ENCODE peak calls at places on chromosomes 3 and 15, in seven cellular contexts. R is mesendoderm, B is IMR-90, O is H9, S is trophoblast cell, Y is mesenchymal stem cell, A is H1. I is an unnamed sample.

GRCh38 chr3:126541628-126542339 is 16.9 kb downstream of the C3orf22 start:
- DNase-seq in R (no peak), B (no peak), O (peak), S (no peak), Y (no peak), A (peak), I (no peak)

GRCh38 chr15:33994005-33994615 is 25.8 kb downstream of the CHRM5 start:
- DNase-seq in R (peak), B (peak), O (peak), S (peak), Y (peak), A (peak), I (peak)

GRCh38 chr3:50170689-50171088 is 15.6 kb downstream of the SEMA3F start:
- DNase-seq in R (no peak), B (peak), O (no peak), S (no peak), Y (peak), A (no peak), I (no peak)

GRCh38 chr3:153172796-153173757 is 11.1 kb downstream of the RAP2B start:
- DNase-seq in R (peak), B (no peak), O (no peak), S (peak), Y (no peak), A (no peak), I (no peak)

GRCh38 chr3:142226474-142226873 is 1.1 kb upstream of the GK5 start:
- DNase-seq in R (peak), B (no peak), O (no peak), S (peak), Y (peak), A (no peak), I (no peak)

GRCh38 chr15:39713846-39714245 is 68.8 kb downstream of the FSIP1 start:
- DNase-seq in R (no peak), B (no peak), O (no peak), S (no peak), Y (no peak), A (no peak), I (no peak)

GRCh38 chr15:90400759-90401314 is 12.8 kb downstream of the IQGAP1 start:
- DNase-seq in R (peak), B (peak), O (peak), S (peak), Y (peak), A (no peak), I (peak)

GRCh38 chr3:143309622-143310190 is 190.1 kb downstream of the CHST2 start:
- DNase-seq in R (no peak), B (no peak), O (no peak), S (no peak), Y (no peak), A (no peak), I (no peak)

GRCh38 chr3:62318752-62319569 is 54.4 kb downstream of the FEZF2 start:
- DNase-seq in R (peak), B (peak), O (peak), S (peak), Y (peak), A (peak), I (peak)

GRCh38 chr3:114451561-114452018 is 157.8 kb downstream of the TIGIT start:
- DNase-seq in R (no peak), B (peak), O (no peak), S (no peak), Y (no peak), A (no peak), I (no peak)

GRCh38 chr15:99721104-99721778 is 12.0 kb downstream of the LYSMD4 start:
- DNase-seq in R (peak), B (no peak), O (no peak), S (no peak), Y (no peak), A (no peak), I (no peak)

GRCh38 chr3:53554559-53555511 is 60.4 kb downstream of the CACNA1D start:
- DNase-seq in R (no peak), B (no peak), O (no peak), S (no peak), Y (no peak), A (no peak), I (no peak)

GRCh38 chr3:153043729-153044314 is 118.2 kb upstream of the RAP2B start:
- DNase-seq in R (peak), B (peak), O (no peak), S (peak), Y (peak), A (no peak), I (no peak)

GRCh38 chr3:61733866-61734265 is 172.5 kb downstream of the PTPRG start:
- DNase-seq in R (no peak), B (no peak), O (no peak), S (no peak), Y (no peak), A (no peak), I (no peak)

GRCh38 chr3:88986834-88987233 is 120.6 kb upstream of the EPHA3 start:
- DNase-seq in R (no peak), B (peak), O (no peak), S (peak), Y (peak), A (no peak), I (no peak)

GRCh38 chr15:63729115-63729884 is 104.4 kb downstream of the HERC1 start:
- DNase-seq in R (no peak), B (peak), O (no peak), S (no peak), Y (no peak), A (no peak), I (no peak)

GRCh38 chr3:51708216-51708845 is 1.5 kb downstream of the GRM2 start:
- DNase-seq in R (no peak), B (no peak), O (peak), S (no peak), Y (no peak), A (no peak), I (no peak)

GRCh38 chr3:134663646-134664456 is 13.0 kb upstream of the KY start:
- DNase-seq in R (peak), B (peak), O (no peak), S (peak), Y (no peak), A (no peak), I (no peak)

GRCh38 chr3:24245056-24245455 is 249.6 kb downstream of the THRB start:
- DNase-seq in R (no peak), B (no peak), O (no peak), S (no peak), Y (no peak), A (no peak), I (no peak)

DNA sequence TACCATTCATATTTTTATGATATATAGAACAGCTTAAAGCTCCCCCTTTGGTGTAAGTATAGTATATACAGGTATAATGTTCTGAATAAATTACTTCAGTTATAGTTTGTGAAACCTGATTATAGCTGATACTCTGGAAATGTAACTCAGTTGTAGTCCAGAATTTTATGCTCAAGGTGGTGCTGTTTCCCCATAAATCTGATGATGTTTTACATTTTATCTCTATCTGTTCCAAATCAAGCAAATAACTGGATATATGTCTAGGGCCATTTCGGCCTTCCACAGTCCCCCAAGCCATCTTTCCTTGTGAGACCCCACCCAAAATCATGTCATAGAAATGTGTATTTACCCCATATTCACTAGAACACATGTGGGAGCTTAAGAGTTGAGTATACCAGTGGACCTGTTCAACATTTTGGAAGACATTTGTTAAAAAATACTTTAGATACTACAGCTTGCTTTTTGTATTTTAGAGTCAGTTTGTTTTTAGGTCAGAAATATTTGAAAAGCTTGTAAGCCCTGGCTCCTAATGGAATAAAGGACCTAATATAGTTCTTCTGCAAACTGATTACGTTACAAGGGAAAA is 107.1 kb downstream of the ATG7 start:
- DNase-seq in R (peak), B (peak), O (no peak), S (peak), Y (peak), A (no peak), I (peak)
- H3K4ac ChIP-seq in R (no peak), B (peak), O (no peak), S (no peak), Y (no peak), A (no peak), I (no peak)

GRCh38 chr3:30288830-30289229 is 317.6 kb upstream of the TGFBR2 start:
- DNase-seq in R (no peak), B (no peak), O (no peak), S (no peak), Y (no peak), A (no peak), I (no peak)
- H3K4ac ChIP-seq in R (no peak), B (no peak), O (no peak), S (no peak), Y (no peak), A (no peak), I (no peak)

GRCh38 chr15:73397461-73397860 is 28.7 kb upstream of the HCN4 start:
- DNase-seq in R (no peak), B (no peak), O (no peak), S (no peak), Y (no peak), A (no peak), I (no peak)

GRCh38 chr15:73399163-73399562 is 30.4 kb upstream of the HCN4 start:
- DNase-seq in R (no peak), B (no peak), O (no peak), S (no peak), Y (no peak), A (no peak), I (no peak)

DNA sequence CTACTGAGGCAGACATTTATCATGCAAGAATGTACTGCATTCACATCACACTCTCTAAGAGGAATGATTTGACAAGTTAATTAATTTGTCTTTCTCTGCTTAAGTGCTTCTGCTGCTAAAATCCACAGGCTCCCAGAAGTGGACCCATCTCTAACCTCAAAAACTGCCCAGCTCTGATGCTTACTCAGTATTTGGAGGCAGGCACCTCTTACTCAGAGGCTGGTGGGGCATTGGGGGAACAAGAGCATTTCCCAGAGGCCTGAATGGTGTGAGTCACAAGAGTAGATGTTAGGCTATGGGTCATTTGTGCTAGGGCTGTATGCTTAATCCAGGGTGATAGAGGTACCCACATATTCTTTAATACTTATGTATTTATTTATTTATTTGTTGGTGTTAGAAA is 34.4 kb upstream of the HCN4 start:
- DNase-seq in R (no peak), B (no peak), O (no peak), S (no peak), Y (peak), A (no peak), I (no peak)
- H3K4ac ChIP-seq in R (no peak), B (no peak), O (no peak), S (no peak), Y (no peak), A (no peak), I (no peak)

GRCh38 chr3:125055913-125056705 is at the start of gene HEG1:
- DNase-seq in R (peak), B (peak), O (peak), S (peak), Y (peak), A (peak), I (peak)

GRCh38 chr3:125058959-125059358 is 3.2 kb upstream of the HEG1 start:
- DNase-seq in R (peak), B (no peak), O (no peak), S (no peak), Y (no peak), A (no peak), I (no peak)

GRCh38 chr3:125057186-125057850 is 1.5 kb upstream of the HEG1 start:
- DNase-seq in R (no peak), B (peak), O (no peak), S (peak), Y (peak), A (no peak), I (no peak)

GRCh38 chr3:125059488-125060245 is 3.9 kb upstream of the HEG1 start:
- DNase-seq in R (peak), B (peak), O (no peak), S (no peak), Y (peak), A (no peak), I (no peak)

DNA sequence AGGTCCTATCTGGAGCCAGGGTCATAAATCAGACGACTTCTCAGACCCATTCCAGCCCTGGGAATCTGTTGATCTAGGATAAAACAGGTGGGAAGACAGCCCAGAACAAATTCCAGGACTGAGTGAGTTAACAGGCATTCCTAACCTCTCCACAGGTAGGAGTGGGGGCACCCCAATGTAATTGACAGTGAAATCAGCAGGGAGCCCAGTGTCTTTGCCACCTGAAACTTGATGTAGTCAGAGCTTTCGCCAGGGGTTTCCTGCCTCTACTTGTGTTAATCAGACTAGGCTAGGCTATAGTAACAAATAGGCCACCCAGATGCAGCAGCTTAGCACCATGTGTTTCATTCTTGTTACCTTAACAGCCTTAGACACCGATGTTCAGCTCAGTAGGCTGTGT is 2.7 kb upstream of the HEG1 start:
- DNase-seq in R (no peak), B (no peak), O (no peak), S (no peak), Y (no peak), A (no peak), I (no peak)
- H3K4ac ChIP-seq in R (no peak), B (peak), O (no peak), S (no peak), Y (no peak), A (no peak), I (no peak)

GRCh38 chr3:178680489-178680888 is 144.3 kb downstream of the KCNMB2 start:
- DNase-seq in R (no peak), B (no peak), O (no peak), S (no peak), Y (no peak), A (no peak), I (no peak)
- H3K4ac ChIP-seq in R (no peak), B (no peak), O (no peak), S (no peak), Y (no peak), A (no peak), I (no peak)

GRCh38 chr15:78338756-78339155 is 1.4 kb upstream of the CRABP1 start:
- DNase-seq in R (no peak), B (no peak), O (no peak), S (no peak), Y (no peak), A (no peak), I (no peak)

GRCh38 chr15:78341057-78341763 is 1.1 kb downstream of the CRABP1 start:
- DNase-seq in R (peak), B (no peak), O (peak), S (no peak), Y (no peak), A (peak), I (no peak)

GRCh38 chr15:78339559-78339958 is 594 bp upstream of the CRABP1 start:
- DNase-seq in R (no peak), B (no peak), O (no peak), S (no peak), Y (no peak), A (peak), I (no peak)

GRCh38 chr15:78343431-78343830 is 3.3 kb downstream of the CRABP1 start:
- DNase-seq in R (no peak), B (no peak), O (no peak), S (no peak), Y (no peak), A (no peak), I (no peak)

DNA sequence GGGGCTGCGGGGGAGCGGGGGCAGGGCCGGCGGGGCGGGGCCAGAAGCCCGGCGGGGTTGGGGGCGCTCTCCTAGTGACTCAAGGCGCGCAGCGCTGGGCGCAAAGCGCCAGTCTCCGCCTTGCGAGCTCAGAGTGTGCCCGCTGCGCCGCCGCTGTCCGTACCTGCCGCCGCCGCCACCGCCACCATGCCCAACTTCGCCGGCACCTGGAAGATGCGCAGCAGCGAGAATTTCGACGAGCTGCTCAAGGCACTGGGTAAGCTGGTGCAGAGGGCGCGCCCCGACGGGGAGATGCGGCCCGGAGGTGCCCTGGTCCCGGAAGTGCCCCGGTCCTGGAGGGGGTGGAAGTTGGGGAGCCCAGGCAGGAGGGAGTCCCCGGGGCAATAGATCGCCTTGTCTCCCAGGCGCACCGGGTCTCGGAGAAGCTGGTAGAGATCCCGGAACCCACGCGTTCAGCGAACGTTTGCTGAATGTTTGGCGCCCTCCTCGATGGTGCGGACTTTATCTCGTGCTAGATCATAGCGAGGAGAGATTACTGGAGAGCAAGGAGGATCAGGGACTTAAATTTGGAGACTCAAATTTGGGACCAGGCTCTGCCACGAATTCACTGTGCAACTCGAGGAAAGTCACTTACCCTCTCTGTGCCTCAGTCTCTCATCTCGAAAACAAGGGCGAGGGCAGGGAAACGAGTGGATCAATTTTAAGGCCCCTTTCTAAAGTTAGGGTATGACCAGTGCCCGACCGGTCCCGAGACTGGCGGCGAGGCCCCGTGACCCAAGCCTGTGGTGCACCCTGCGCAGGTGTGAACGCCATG is at the start of gene CRABP1:
- DNase-seq in R (peak), B (no peak), O (peak), S (no peak), Y (no peak), A (peak), I (no peak)
- H3K4ac ChIP-seq in R (no peak), B (no peak), O (no peak), S (no peak), Y (no peak), A (peak), I (peak)

GRCh38 chr3:129745253-129745652 is 138.8 kb upstream of the PLXND1 start:
- DNase-seq in R (no peak), B (peak), O (no peak), S (no peak), Y (peak), A (no peak), I (no peak)
- H3K4ac ChIP-seq in R (no peak), B (no peak), O (no peak), S (no peak), Y (no peak), A (no peak), I (no peak)

I was measured in neuronal stem cell.